ENCODE peak calls at places on chromosomes 13 and 19, in eight cellular contexts. B is ELR, M is GM12891, C is NCI-H748 treated with DMSO at 0.1 percent for 48 hours, W is putamen, K is fibroblast of lung, N is endothelial cell, G is left ventricle myocardium inferior. X is an unnamed sample.

GRCh38 chr19:42497492-42498226 is 30.6 kb downstream of the CEACAM1 start:
- DNase-seq in C (no peak), M (no peak), N (no peak), K (no peak), B (no peak), G (no peak), W (no peak), X (peak; percentile 94)

GRCh38 chr19:9498183-9498902 is at the start of gene ZNF560:
- DNase-seq in B (peak; percentile 2), N (no peak), M (no peak), G (no peak), K (peak; percentile 68), W (no peak), C (no peak), X (no peak)

GRCh38 chr13:98495627-98496238 is 81.2 kb downstream of the STK24 start:
- DNase-seq in M (no peak), B (no peak), W (no peak), C (no peak), G (no peak), N (no peak), K (peak; percentile 75), X (peak; percentile 18)

GRCh38 chr19:44808463-44809371 is at the start of gene BCAM:
- DNase-seq in W (peak; percentile 17), K (peak; percentile 70), C (no peak), N (peak; percentile 58), M (no peak), G (peak; percentile 86), B (peak; percentile 71), X (no peak)

GRCh38 chr19:57559008-57559403 is 657 bp downstream of the ZNF550 start:
- DNase-seq in G (peak; percentile 18), M (peak; percentile 24), B (peak; percentile 49), C (no peak), N (peak; percentile 16), K (no peak), W (no peak), X (peak; percentile 10)

GRCh38 chr19:19558636-19559035 is 20.6 kb downstream of the CILP2 start:
- DNase-seq in C (no peak), W (no peak), M (no peak), B (no peak), K (no peak), G (no peak), N (no peak), X (no peak)

GRCh38 chr19:41297628-41298326 is 12.2 kb upstream of the CCDC97 start:
- DNase-seq in M (peak; percentile 75), W (no peak), C (no peak), K (no peak), G (no peak), B (no peak), N (no peak), X (peak; percentile 44)

GRCh38 chr13:112782433-112783010 is 92.7 kb downstream of the ATP11A start:
- DNase-seq in M (no peak), B (no peak), K (no peak), G (no peak), C (no peak), N (no peak), W (no peak), X (no peak)

GRCh38 chr13:22082030-22082429 is 411.2 kb downstream of the FGF9 start:
- DNase-seq in N (no peak), B (no peak), G (no peak), K (no peak), W (no peak), M (no peak), C (no peak), X (peak; percentile 51)

X was measured in small intestine.